ENCODE peak calls at places on chromosomes 4 and X, in ten cellular contexts. D is fibroblast of lung, Y is mesothelial cell of epicardium, W is mucosa of descending colon, G is GM20000, R is tibial nerve, A is fibroblast of pulmonary artery, U is uterus, C is pancreas, E is Peyer's patch. I is an unnamed sample.

GRCh38 chr4:150332086-150332485 is 249.9 kb upstream of the MAB21L2 start:
- DNase-seq in U (no peak), R (no peak), G (no peak), Y (no peak), D (no peak), C (no peak), E (no peak), A (no peak), W (no peak), I (no peak)

GRCh38 chrX:153595859-153596857 is 2.8 kb downstream of the CCNQ start:
- DNase-seq in R (no peak), G (no peak), U (no peak), C (no peak), E (no peak), A (no peak), Y (no peak), D (no peak), W (no peak), I (no peak)

GRCh38 chr4:123746981-123747380 is 350.4 kb downstream of the SPRY1 start:
- DNase-seq in U (no peak), A (peak), E (no peak), W (no peak), R (no peak), Y (no peak), G (no peak), C (no peak), D (peak), I (no peak)

GRCh38 chr4:165723051-165723805 is 149.8 kb upstream of the TLL1 start:
- DNase-seq in D (peak), U (no peak), Y (no peak), E (no peak), C (no peak), W (no peak), G (no peak), R (no peak), A (peak), I (no peak)

GRCh38 chr4:144583658-144584057 is 62.3 kb upstream of the HHIP start:
- DNase-seq in W (no peak), Y (no peak), E (no peak), D (peak), C (no peak), U (no peak), A (peak), G (no peak), R (no peak), I (no peak)

GRCh38 chr4:175784986-175785525 is 27.0 kb downstream of the GPM6A start:
- DNase-seq in R (no peak), U (no peak), C (no peak), E (no peak), W (no peak), Y (no peak), A (no peak), D (no peak), G (no peak), I (no peak)

GRCh38 chr4:26458104-26458503 is 32.2 kb downstream of the CCKAR start:
- DNase-seq in Y (no peak), C (no peak), E (no peak), U (no peak), W (no peak), G (no peak), D (peak), A (no peak), R (no peak), I (no peak)

GRCh38 chr4:72817012-72817411 is 248.0 kb upstream of the ADAMTS3 start:
- DNase-seq in R (no peak), D (no peak), G (no peak), Y (no peak), E (no peak), C (no peak), A (peak), W (no peak), U (no peak), I (no peak)

GRCh38 chrX:103792916-103793540 is 16.4 kb downstream of the PLP1 start:
- DNase-seq in A (peak), Y (no peak), D (peak), C (no peak), G (no peak), E (no peak), W (no peak), U (no peak), R (no peak), I (no peak)

GRCh38 chrX:46704767-46705386 is 54.0 kb downstream of the SLC9A7 start:
- DNase-seq in G (peak), W (no peak), U (no peak), Y (no peak), C (no peak), R (no peak), D (no peak), A (peak), E (no peak), I (no peak)

GRCh38 chrX:130915302-130915701 is 12.3 kb upstream of the ENOX2 start:
- DNase-seq in C (no peak), R (no peak), U (no peak), D (peak), G (no peak), Y (no peak), E (no peak), W (no peak), A (peak), I (no peak)

GRCh38 chr4:85358831-85359230 is 116.1 kb upstream of the ARHGAP24 start:
- DNase-seq in R (no peak), U (no peak), E (no peak), W (no peak), C (no peak), A (no peak), D (no peak), G (no peak), Y (no peak), I (no peak)

GRCh38 chrX:44332437-44332836 is 11.0 kb downstream of the EFHC2 start:
- DNase-seq in W (no peak), C (no peak), Y (no peak), A (no peak), G (no peak), R (no peak), E (no peak), U (no peak), D (no peak), I (no peak)

GRCh38 chr4:40908297-40908696 is 158.5 kb downstream of the NSUN7 start:
- DNase-seq in Y (no peak), G (no peak), U (no peak), C (no peak), R (no peak), D (no peak), A (no peak), E (no peak), W (peak), I (no peak)

GRCh38 chr4:73815145-73815544 is 21.3 kb upstream of the CXCL6 start:
- DNase-seq in C (no peak), R (no peak), W (no peak), A (peak), D (no peak), Y (no peak), U (no peak), E (no peak), G (no peak), I (no peak)

GRCh38 chr4:56653461-56654237 is 27.4 kb downstream of the HOPX start:
- DNase-seq in C (no peak), D (no peak), W (peak), R (no peak), A (no peak), E (no peak), U (no peak), G (no peak), Y (no peak), I (no peak)

GRCh38 chrX:150361070-150361776 is 1.9 kb upstream of the MAMLD1 start:
- DNase-seq in W (peak), D (peak), A (peak), E (no peak), G (no peak), Y (peak), U (no peak), R (no peak), C (peak), I (no peak)

GRCh38 chr4:189792819-189793618 is 147.7 kb upstream of the FRG1 start:
- DNase-seq in C (peak), W (peak), E (no peak), R (peak), D (peak), A (peak), Y (peak), G (peak), U (peak), I (no peak)

GRCh38 chr4:88007304-88008132 is at the start of gene PKD2:
- DNase-seq in C (peak), E (peak), Y (peak), U (peak), A (peak), G (peak), D (peak), W (peak), R (peak), I (no peak)

GRCh38 chrX:71128915-71129765 is 10.7 kb downstream of the MED12 start:
- DNase-seq in A (peak), C (peak), E (peak), U (peak), W (peak), D (peak), Y (peak), R (peak), G (peak), I (no peak)

GRCh38 chrX:17432158-17432557 is 57.2 kb downstream of the NHS start:
- DNase-seq in A (no peak), C (no peak), R (no peak), W (no peak), Y (no peak), D (no peak), G (no peak), U (no peak), E (no peak), I (no peak)

GRCh38 chrX:24081661-24082154 is 27.0 kb downstream of the EIF2S3 start:
- DNase-seq in C (peak), Y (peak), U (peak), G (no peak), D (peak), E (peak), A (peak), W (peak), R (peak), I (no peak)

GRCh38 chr4:138259801-138260200 is 17.7 kb upstream of the SLC7A11 start:
- DNase-seq in D (peak), U (no peak), E (no peak), R (no peak), W (no peak), Y (no peak), G (no peak), A (peak), C (no peak), I (no peak)

GRCh38 chrX:25068340-25068739 is 52.6 kb upstream of the ARX start:
- DNase-seq in Y (no peak), D (no peak), G (no peak), E (no peak), A (no peak), C (no peak), R (no peak), W (no peak), U (no peak), I (no peak)

GRCh38 chr4:47145630-47146029 is 114.3 kb downstream of the GABRB1 start:
- DNase-seq in R (no peak), G (peak), E (no peak), U (no peak), D (peak), W (no peak), Y (no peak), C (no peak), A (peak), I (no peak)

GRCh38 chr4:1630266-1630665 is 53.8 kb downstream of the FAM53A start:
- DNase-seq in A (no peak), E (no peak), Y (no peak), G (no peak), R (no peak), D (no peak), W (no peak), U (no peak), C (no peak), I (no peak)
- TF ChIP-seq CTCF in A (no peak), E (no peak), Y (no peak), G (no peak), R (no peak), D (no peak), W (no peak), U (no peak), C (no peak), I (no peak)

DNA sequence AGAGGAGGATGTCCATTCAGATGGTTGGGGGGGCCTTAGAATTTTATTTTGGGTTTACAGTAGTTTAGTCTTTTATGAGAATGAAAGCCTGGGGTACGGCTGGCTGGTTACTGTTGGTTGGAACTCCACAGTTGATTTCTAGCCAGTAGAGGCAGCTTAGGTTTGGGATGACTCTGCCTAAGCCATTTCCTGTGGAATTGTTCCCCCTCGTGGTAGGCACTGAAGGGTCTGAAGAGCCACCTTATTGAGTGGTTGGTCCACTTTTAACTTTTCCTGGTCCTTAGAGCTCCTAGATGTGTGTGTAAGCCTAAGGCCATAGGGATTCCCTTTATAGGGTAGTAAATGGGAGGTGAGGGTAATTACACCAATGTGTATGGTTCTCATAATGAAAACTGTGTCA is 19.7 kb downstream of the SPIN3 start:
- DNase-seq in E (no peak), C (no peak), D (no peak), R (no peak), A (peak), U (no peak), Y (no peak), W (no peak), G (no peak), I (no peak)
- TF ChIP-seq CTCF in E (no peak), C (no peak), D (no peak), R (no peak), A (peak), U (no peak), Y (no peak), W (no peak), G (no peak), I (no peak)

GRCh38 chr4:82645868-82646267 is 84.1 kb upstream of the TMEM150C start:
- DNase-seq in U (no peak), A (no peak), R (no peak), C (no peak), Y (no peak), E (no peak), D (no peak), G (no peak), W (no peak), I (no peak)
- TF ChIP-seq CTCF in U (no peak), A (no peak), R (no peak), C (no peak), Y (no peak), E (no peak), D (no peak), G (no peak), W (no peak), I (no peak)

DNA sequence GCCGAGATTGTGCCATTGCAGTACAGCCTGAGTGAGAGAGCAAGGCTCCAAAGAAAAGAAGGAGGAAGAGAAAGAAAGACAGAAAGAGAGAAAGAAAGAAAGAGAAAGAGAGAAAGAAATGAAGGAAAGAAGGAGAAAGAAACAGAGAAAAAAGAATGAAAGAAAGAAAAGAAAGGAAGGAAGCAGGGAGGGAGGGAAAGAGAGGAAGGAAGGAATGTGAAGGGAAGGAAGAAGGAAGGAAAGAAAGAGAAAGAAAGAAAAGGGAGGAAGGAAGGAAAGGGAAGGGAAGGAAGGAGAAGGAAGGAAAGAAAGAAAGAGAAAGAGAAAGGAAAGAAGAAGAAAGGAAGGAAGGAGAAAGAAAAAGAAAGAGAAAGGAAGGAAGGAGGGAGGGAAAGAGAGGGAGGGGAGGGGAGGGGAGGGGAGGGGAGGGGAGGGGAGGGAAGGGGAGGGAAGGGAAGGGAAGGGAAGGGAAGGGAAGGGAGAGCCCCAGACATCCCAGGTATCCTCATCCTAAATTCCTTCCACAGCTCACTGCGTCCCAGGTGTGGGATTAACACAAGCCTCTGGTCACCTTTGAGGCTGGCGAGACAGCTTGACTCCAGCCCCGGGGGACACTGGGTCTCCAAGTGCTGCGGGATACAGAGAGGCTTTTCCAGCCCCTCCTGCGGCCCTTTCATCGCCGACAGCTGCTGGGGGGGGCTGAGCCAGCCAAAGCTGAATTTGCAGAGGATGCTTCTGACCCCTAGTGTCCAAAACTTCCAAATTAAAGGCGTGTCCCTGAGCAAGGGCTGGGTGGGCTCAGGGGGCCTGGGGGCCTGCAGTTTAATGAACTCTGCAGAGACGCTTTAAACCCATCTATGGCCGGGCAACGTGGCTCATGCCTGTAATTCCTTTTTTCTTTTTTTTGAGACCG is 24.2 kb upstream of the CSF2RA start:
- DNase-seq in E (no peak), D (no peak), C (no peak), R (no peak), A (no peak), W (no peak), U (no peak), G (no peak), Y (no peak), I (no peak)
- TF ChIP-seq CTCF in E (no peak), D (no peak), C (no peak), R (no peak), A (no peak), W (no peak), U (no peak), G (no peak), Y (no peak), I (no peak)

GRCh38 chr4:112956458-112956857 is 93.0 kb upstream of the ANK2 start:
- DNase-seq in A (no peak), U (no peak), C (no peak), W (no peak), G (no peak), E (no peak), D (no peak), Y (no peak), R (no peak), I (no peak)

GRCh38 chr4:112952301-112952700 is 97.2 kb upstream of the ANK2 start:
- DNase-seq in E (no peak), G (no peak), U (no peak), W (no peak), D (no peak), R (no peak), Y (no peak), A (no peak), C (no peak), I (no peak)

GRCh38 chr4:112947616-112948015 is 101.8 kb upstream of the ANK2 start:
- DNase-seq in D (no peak), Y (no peak), G (no peak), E (no peak), R (no peak), A (no peak), W (no peak), U (no peak), C (no peak), I (no peak)

GRCh38 chr4:112953295-112953694 is 96.2 kb upstream of the ANK2 start:
- DNase-seq in A (no peak), G (no peak), C (no peak), R (no peak), U (no peak), E (no peak), D (no peak), W (no peak), Y (no peak), I (no peak)

DNA sequence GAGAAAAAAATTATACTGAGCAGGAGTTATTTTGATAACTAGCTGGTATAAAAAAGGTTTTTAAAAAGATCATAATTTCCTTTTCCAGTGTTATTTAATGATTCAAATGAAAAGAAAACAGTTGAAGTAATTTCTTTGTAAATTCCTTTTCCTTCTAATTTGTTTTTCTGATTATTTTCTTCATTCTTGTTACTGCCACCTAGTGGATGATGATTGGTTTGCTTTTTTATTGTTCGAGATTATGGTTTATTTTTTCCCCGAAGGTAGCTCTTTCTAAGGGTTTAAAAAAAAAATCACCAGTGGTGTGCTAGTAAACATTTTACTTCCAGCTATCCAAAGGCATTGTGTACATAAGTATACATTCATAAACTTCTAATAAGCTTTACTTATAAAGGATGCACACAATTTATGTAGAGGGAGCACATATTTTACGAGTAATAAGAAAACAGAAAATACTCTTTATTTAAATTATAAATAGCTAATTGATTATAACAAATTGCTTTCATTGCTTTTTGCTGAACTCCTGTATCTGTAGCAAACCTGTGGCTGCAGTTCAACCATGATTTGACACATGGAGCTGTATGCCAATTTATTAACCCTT is 98.0 kb upstream of the ANK2 start:
- DNase-seq in G (peak), D (peak), Y (no peak), A (peak), E (no peak), C (no peak), W (no peak), R (no peak), U (no peak), I (no peak)
- TF ChIP-seq CTCF in G (peak), D (peak), Y (peak), A (peak), E (no peak), C (no peak), W (no peak), R (peak), U (peak), I (peak)

GRCh38 chr4:52173470-52174055 is 122.5 kb downstream of the SPATA18 start:
- DNase-seq in A (peak), C (no peak), G (no peak), U (peak), E (no peak), W (peak), D (peak), R (no peak), Y (no peak), I (no peak)

GRCh38 chr4:52172166-52172565 is 121.1 kb downstream of the SPATA18 start:
- DNase-seq in R (no peak), G (no peak), A (peak), D (peak), U (no peak), C (no peak), E (no peak), Y (no peak), W (no peak), I (no peak)
- TF ChIP-seq CTCF in R (no peak), G (peak), A (peak), D (peak), U (no peak), C (no peak), E (no peak), Y (no peak), W (no peak), I (no peak)

GRCh38 chrX:20313889-20314288 is 47.2 kb upstream of the RPS6KA3 start:
- DNase-seq in W (no peak), C (no peak), Y (no peak), U (no peak), G (no peak), R (no peak), A (no peak), D (no peak), E (no peak), I (no peak)
- TF ChIP-seq CTCF in W (no peak), C (no peak), Y (no peak), U (no peak), G (no peak), R (no peak), A (no peak), D (no peak), E (no peak), I (no peak)

GRCh38 chrX:106874075-106874474 is 29.1 kb downstream of the RIPPLY1 start:
- DNase-seq in R (no peak), E (no peak), D (peak), G (no peak), A (peak), W (no peak), Y (no peak), U (no peak), C (no peak), I (no peak)
- TF ChIP-seq CTCF in R (peak), E (peak), D (peak), G (peak), A (peak), W (no peak), Y (peak), U (peak), C (peak), I (peak)

I was measured in esophagus muscularis mucosa.